ENCODE peak calls at places on chromosomes 6 and 20, in four cellular contexts. One of them, this sample, is unnamed.

GRCh38 chr6:156980948-156981347 is 203.8 kb downstream of the ARID1B start:
- DNase-seq in K562: no peak
- DNase-seq in GM12878: no peak
- DNase-seq in H1: no peak
- DNase-seq in this sample: no peak

GRCh38 chr6:146133866-146134265 is 105.0 kb downstream of the GRM1 start:
- DNase-seq in K562: no peak
- DNase-seq in H1: no peak
- DNase-seq in GM12878: no peak
- DNase-seq in this sample: no peak

GRCh38 chr6:45590751-45591184 is 213.0 kb upstream of the SUPT3H start:
- DNase-seq in H1: no peak
- DNase-seq in GM12878: no peak
- DNase-seq in K562: no peak
- DNase-seq in this sample: no peak

GRCh38 chr6:36844232-36845170 is 5.3 kb upstream of the CPNE5 start:
- DNase-seq in K562: no peak
- DNase-seq in H1: no peak
- DNase-seq in GM12878: no peak
- DNase-seq in this sample: no peak

GRCh38 chr6:151475653-151476523 is 17.9 kb upstream of the CCDC170 start:
- DNase-seq in GM12878: no peak
- DNase-seq in H1: peak; percentile 29
- DNase-seq in K562: peak; percentile 70
- DNase-seq in this sample: peak; percentile 57

GRCh38 chr20:1867495-1868260 is 27.5 kb upstream of the SIRPA start:
- DNase-seq in K562: no peak
- DNase-seq in H1: no peak
- DNase-seq in GM12878: no peak
- DNase-seq in this sample: no peak

GRCh38 chr6:160293844-160294243 is 35.2 kb upstream of the SLC22A2 start:
- DNase-seq in K562: no peak
- DNase-seq in H1: no peak
- DNase-seq in GM12878: no peak
- DNase-seq in this sample: no peak

GRCh38 chr6:21801786-21802610 is 208.4 kb downstream of the SOX4 start:
- DNase-seq in H1: no peak
- DNase-seq in GM12878: no peak
- DNase-seq in K562: no peak
- DNase-seq in this sample: no peak

GRCh38 chr6:24513602-24514001 is 18.8 kb downstream of the ALDH5A1 start:
- DNase-seq in GM12878: no peak
- DNase-seq in K562: no peak
- DNase-seq in H1: no peak
- DNase-seq in this sample: no peak

GRCh38 chr20:37627767-37628130 is 66.1 kb upstream of the CTNNBL1 start:
- DNase-seq in K562: no peak
- DNase-seq in H1: no peak
- DNase-seq in GM12878: no peak
- DNase-seq in this sample: no peak

GRCh38 chr20:43534791-43535350 is 24.0 kb upstream of the SGK2 start:
- DNase-seq in GM12878: no peak
- DNase-seq in H1: no peak
- DNase-seq in K562: no peak
- DNase-seq in this sample: no peak

GRCh38 chr6:105592329-105592728 is 189.4 kb upstream of the PREP start:
- DNase-seq in H1: no peak
- DNase-seq in GM12878: no peak
- DNase-seq in K562: no peak
- DNase-seq in this sample: no peak

GRCh38 chr20:38075161-38075998 is 41.8 kb downstream of the RPRD1B start:
- DNase-seq in K562: no peak
- DNase-seq in GM12878: no peak
- DNase-seq in H1: no peak
- DNase-seq in this sample: peak; percentile 71

GRCh38 chr20:12156252-12156651 is 238.6 kb downstream of the BTBD3 start:
- DNase-seq in K562: no peak
- DNase-seq in H1: no peak
- DNase-seq in GM12878: no peak
- DNase-seq in this sample: no peak

GRCh38 chr20:12153616-12154015 is 235.9 kb downstream of the BTBD3 start:
- DNase-seq in H1: no peak
- DNase-seq in K562: no peak
- DNase-seq in GM12878: no peak
- DNase-seq in this sample: no peak

DNA sequence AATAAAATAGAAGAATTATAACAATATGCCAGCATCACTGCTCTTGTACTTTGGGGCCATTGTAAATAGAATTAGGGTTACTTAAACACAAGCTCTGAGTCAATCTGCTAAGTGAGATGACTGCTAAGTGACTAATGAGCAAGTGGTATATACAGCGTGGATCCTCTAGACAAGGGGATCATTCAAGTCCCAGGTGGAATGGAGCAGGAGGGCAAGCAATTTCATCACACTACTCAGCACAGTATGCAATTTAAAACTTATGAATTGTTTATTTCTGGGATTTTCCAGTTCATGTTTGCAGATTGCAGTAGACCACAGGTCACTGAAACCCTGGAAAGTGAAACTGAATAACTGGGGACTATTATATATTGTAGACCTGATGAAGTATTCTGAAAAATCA is 235.3 kb downstream of the BTBD3 start:
- DNase-seq in GM12878: no peak
- DNase-seq in K562: no peak
- DNase-seq in H1: no peak
- DNase-seq in this sample: peak; percentile 6
- TF ChIP-seq CBX5 in GM12878: no peak
- TF ChIP-seq CBX5 in K562: no peak
- TF ChIP-seq CBX5 in H1: no peak
- TF ChIP-seq CBX5 in this sample: no peak

DNA sequence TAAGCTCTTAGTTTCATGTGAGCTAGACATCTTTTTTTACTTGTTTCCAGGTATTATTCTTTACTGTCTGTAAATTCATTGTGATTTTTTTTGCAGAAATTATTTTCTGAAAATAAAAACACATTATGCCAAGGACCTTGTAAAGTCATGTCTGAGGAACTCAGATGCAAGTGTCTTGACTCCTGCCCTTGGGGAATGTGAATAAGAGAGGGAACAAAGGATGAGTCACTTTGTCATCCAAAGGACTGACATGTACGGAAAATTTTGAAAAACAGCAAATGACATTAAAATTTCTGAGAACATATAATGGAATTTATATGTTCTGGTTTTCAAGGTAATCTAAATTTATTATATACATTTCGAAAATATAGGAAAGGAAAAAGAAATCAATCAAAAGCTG is 660.4 kb downstream of the CD109 start:
- DNase-seq in K562: no peak
- DNase-seq in GM12878: no peak
- DNase-seq in H1: no peak
- DNase-seq in this sample: no peak
- TF ChIP-seq USF2 in K562: no peak
- TF ChIP-seq USF2 in GM12878: no peak
- TF ChIP-seq USF2 in H1: no peak
- TF ChIP-seq USF2 in this sample: no peak

GRCh38 chr6:32995448-32995847 is 13.9 kb downstream of the HLA-DOA start:
- DNase-seq in H1: no peak
- DNase-seq in GM12878: no peak
- DNase-seq in K562: no peak
- DNase-seq in this sample: no peak

GRCh38 chr6:33001685-33002084 is 7.7 kb downstream of the HLA-DOA start:
- DNase-seq in H1: no peak
- DNase-seq in GM12878: no peak
- DNase-seq in K562: no peak
- DNase-seq in this sample: no peak

GRCh38 chr6:33004940-33005339 is 4.5 kb downstream of the HLA-DOA start:
- DNase-seq in K562: no peak
- DNase-seq in GM12878: no peak
- DNase-seq in H1: no peak
- DNase-seq in this sample: no peak

DNA sequence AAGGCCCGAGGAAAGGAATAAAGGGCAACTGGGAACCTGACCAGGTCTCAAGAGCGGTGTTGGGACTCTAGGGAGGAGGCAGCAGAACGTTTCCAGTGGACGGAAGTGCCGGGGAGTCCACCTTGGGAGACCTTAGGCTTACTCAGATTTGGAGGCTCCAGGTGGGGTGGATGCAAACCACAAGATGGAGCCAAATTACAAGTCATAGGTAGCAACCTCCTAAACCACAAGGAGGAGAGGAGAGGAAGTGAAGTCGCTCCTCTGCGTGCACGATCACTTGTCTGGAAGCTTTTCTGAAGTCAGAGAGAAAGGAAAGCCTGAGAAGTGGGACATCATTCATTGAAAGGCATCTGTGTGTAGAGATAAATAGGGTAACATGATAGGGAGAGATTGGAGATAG is 9.3 kb downstream of the HLA-DOA start:
- DNase-seq in GM12878: no peak
- DNase-seq in H1: peak; percentile 41
- DNase-seq in K562: peak; percentile 63
- DNase-seq in this sample: peak; percentile 33
- TF ChIP-seq CBX5 in GM12878: no peak
- TF ChIP-seq CBX5 in H1: no peak
- TF ChIP-seq CBX5 in K562: no peak
- TF ChIP-seq CBX5 in this sample: no peak

GRCh38 chr6:139416146-139416545 is 41.7 kb upstream of the CITED2 start:
- DNase-seq in GM12878: no peak
- DNase-seq in K562: no peak
- DNase-seq in H1: no peak
- DNase-seq in this sample: no peak
- TF ChIP-seq USF2 in GM12878: no peak
- TF ChIP-seq USF2 in K562: no peak
- TF ChIP-seq USF2 in H1: no peak
- TF ChIP-seq USF2 in this sample: no peak

GRCh38 chr20:24584538-24585356 is 115.3 kb downstream of the SYNDIG1 start:
- DNase-seq in GM12878: no peak
- DNase-seq in K562: no peak
- DNase-seq in H1: no peak
- DNase-seq in this sample: no peak
- TF ChIP-seq CBX5 in GM12878: no peak
- TF ChIP-seq CBX5 in K562: no peak
- TF ChIP-seq CBX5 in H1: no peak
- TF ChIP-seq CBX5 in this sample: no peak

GRCh38 chr6:50093938-50094272 is 44.2 kb upstream of the DEFB112 start:
- DNase-seq in H1: no peak
- DNase-seq in K562: no peak
- DNase-seq in GM12878: no peak
- DNase-seq in this sample: peak; percentile 66
- TF ChIP-seq USF2 in H1: no peak
- TF ChIP-seq USF2 in K562: no peak
- TF ChIP-seq USF2 in GM12878: no peak
- TF ChIP-seq USF2 in this sample: no peak

DNA sequence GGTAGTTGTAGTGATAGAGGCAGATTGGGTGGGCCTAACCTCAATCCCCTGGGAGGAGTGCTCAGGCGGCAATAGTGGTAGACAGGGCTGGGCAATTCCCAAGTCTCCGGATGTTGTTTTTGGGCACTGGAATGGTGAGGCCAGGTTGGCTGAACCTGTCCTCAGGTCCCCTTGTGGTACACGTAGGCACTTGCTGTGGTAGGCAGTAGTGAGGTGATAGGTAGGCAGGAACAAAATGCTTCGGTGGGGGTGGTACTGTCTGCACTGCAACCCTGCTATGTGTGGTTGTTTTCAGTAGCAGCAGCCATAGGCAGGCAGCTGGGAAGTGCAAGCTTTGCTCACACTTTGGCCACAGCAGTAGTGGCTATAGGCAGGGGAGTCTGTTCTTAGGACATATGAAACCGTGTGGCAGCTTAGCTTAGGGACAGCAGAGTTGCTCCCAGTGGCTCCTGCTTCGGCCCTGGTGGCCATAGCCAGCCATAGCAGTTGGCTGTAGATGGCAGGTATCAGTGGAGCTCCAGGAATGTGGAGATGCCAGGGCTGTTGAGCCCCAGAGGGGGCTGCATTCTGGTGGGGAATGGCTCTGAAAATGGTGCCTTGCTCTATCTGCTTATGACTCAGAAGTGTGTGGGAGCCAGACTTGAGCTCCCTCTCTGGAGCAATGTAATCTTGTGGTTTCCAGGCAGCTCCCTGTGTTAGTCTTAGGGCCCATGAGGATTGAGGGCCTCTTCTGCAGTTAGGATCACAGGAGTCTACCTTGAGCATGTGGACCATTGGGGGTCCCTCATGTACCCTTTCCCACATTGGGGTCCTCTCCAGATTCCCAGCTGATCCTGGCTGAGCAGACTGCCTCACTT is 241.8 kb upstream of the BMP2 start:
- DNase-seq in GM12878: no peak
- DNase-seq in H1: peak; percentile 7
- DNase-seq in K562: no peak
- DNase-seq in this sample: no peak
- TF ChIP-seq CBX5 in GM12878: no peak
- TF ChIP-seq CBX5 in H1: no peak
- TF ChIP-seq CBX5 in K562: no peak
- TF ChIP-seq CBX5 in this sample: no peak

GRCh38 chr6:84771732-84772131 is 7.3 kb upstream of the TBX18 start:
- DNase-seq in K562: no peak
- DNase-seq in H1: no peak
- DNase-seq in GM12878: no peak
- DNase-seq in this sample: no peak
- TF ChIP-seq USF2 in K562: no peak
- TF ChIP-seq USF2 in H1: no peak
- TF ChIP-seq USF2 in GM12878: no peak
- TF ChIP-seq USF2 in this sample: no peak

GRCh38 chr6:108275971-108276370 is 15.1 kb upstream of the SNX3 start:
- DNase-seq in GM12878: no peak
- DNase-seq in K562: peak; percentile 38
- DNase-seq in H1: no peak
- DNase-seq in this sample: no peak

GRCh38 chr6:108268845-108269244 is 8.0 kb upstream of the SNX3 start:
- DNase-seq in H1: no peak
- DNase-seq in GM12878: no peak
- DNase-seq in K562: no peak
- DNase-seq in this sample: no peak

GRCh38 chr6:108277295-108277694 is 16.5 kb upstream of the SNX3 start:
- DNase-seq in GM12878: no peak
- DNase-seq in H1: no peak
- DNase-seq in K562: no peak
- DNase-seq in this sample: no peak

GRCh38 chr6:108277831-108278230 is 17.0 kb upstream of the SNX3 start:
- DNase-seq in K562: peak; percentile 32
- DNase-seq in H1: no peak
- DNase-seq in GM12878: no peak
- DNase-seq in this sample: no peak

GRCh38 chr6:108274546-108274945 is 13.7 kb upstream of the SNX3 start:
- DNase-seq in GM12878: no peak
- DNase-seq in H1: no peak
- DNase-seq in K562: no peak
- DNase-seq in this sample: no peak
- TF ChIP-seq CBX5 in GM12878: no peak
- TF ChIP-seq CBX5 in H1: no peak
- TF ChIP-seq CBX5 in K562: no peak
- TF ChIP-seq CBX5 in this sample: no peak

This sample was measured in HepG2.